ENCODE peak calls at places on chromosomes 11 and 22, in four cellular contexts. C, J, U and L are unnamed samples.

GRCh38 chr11:119421351-119421750 is 1.6 kb downstream of the THY1 start:
- DNase-seq in C (no peak), J (no peak), U (no peak), L (no peak)

GRCh38 chr11:118672865-118673264 is 6.6 kb downstream of the TREH start:
- DNase-seq in C (peak), J (peak), U (no peak), L (no peak)

GRCh38 chr11:10866893-10867331 is 9.1 kb upstream of the ZBED5 start:
- DNase-seq in C (no peak), J (peak), U (no peak), L (peak)

GRCh38 chr11:35553831-35554230 is 28.4 kb upstream of the PAMR1 start:
- DNase-seq in C (no peak), J (no peak), U (no peak), L (peak)

GRCh38 chr11:11567862-11568650 is 53.7 kb downstream of the GALNT18 start:
- DNase-seq in C (no peak), J (no peak), U (no peak), L (no peak)

GRCh38 chr11:132126973-132127900 is 756.8 kb downstream of the NTM start:
- DNase-seq in C (no peak), J (peak), U (no peak), L (peak)

GRCh38 chr22:44098966-44099530 is 74.9 kb downstream of the PARVB start:
- DNase-seq in C (no peak), J (no peak), U (no peak), L (no peak)

GRCh38 chr11:102940714-102941588 is 14.6 kb downstream of the MMP13 start:
- DNase-seq in C (no peak), J (peak), U (peak), L (peak)

GRCh38 chr11:76670475-76671235 is at the start of gene LRRC32:
- DNase-seq in C (no peak), J (peak), U (peak), L (no peak)

GRCh38 chr22:24284747-24285203 is 14.1 kb downstream of the SPECC1L start:
- DNase-seq in C (no peak), J (no peak), U (no peak), L (peak)

GRCh38 chr11:120342226-120342625 is 6.0 kb downstream of the ARHGEF12 start:
- DNase-seq in C (no peak), J (no peak), U (no peak), L (no peak)

GRCh38 chr22:30292069-30292970 is 3.0 kb upstream of the CASTOR1 start:
- DNase-seq in C (no peak), J (no peak), U (no peak), L (no peak)

GRCh38 chr11:134437821-134438220 is 25.8 kb upstream of the B3GAT1 start:
- DNase-seq in C (no peak), J (no peak), U (no peak), L (no peak)

GRCh38 chr11:18590573-18590972 is 2.0 kb upstream of the UEVLD start:
- DNase-seq in C (no peak), J (no peak), U (no peak), L (no peak)

GRCh38 chr11:11708256-11708655 is 86.5 kb upstream of the GALNT18 start:
- DNase-seq in C (no peak), J (no peak), U (no peak), L (no peak)

GRCh38 chr11:27991731-27992130 is 116.2 kb downstream of the KIF18A start:
- DNase-seq in C (no peak), J (no peak), U (no peak), L (no peak)

GRCh38 chr11:17506314-17506713 is 29.7 kb upstream of the ABCC8 start:
- DNase-seq in C (no peak), J (no peak), U (no peak), L (no peak)

GRCh38 chr11:96340555-96340885 is 2.5 kb downstream of the MAML2 start:
- DNase-seq in C (no peak), J (no peak), U (no peak), L (no peak)

GRCh38 chr11:3341298-3341697 is 37.6 kb downstream of the ZNF195 start:
- DNase-seq in C (no peak), J (peak), U (peak), L (peak)

GRCh38 chr11:107623183-107623582 is 32.2 kb downstream of the ELMOD1 start:
- DNase-seq in C (no peak), J (no peak), U (no peak), L (no peak)

GRCh38 chr11:66677599-66678375 is at the start of gene RBM4B:
- DNase-seq in C (peak), J (peak), U (peak), L (peak)

GRCh38 chr11:1513326-1514296 is 27.0 kb upstream of the MOB2 start:
- DNase-seq in C (no peak), J (no peak), U (no peak), L (no peak)

GRCh38 chr11:105144887-105145286 is 5.3 kb upstream of the CARD18 start:
- DNase-seq in C (no peak), J (no peak), U (no peak), L (no peak)

GRCh38 chr22:37618072-37618656 is 9.5 kb downstream of the GGA1 start:
- DNase-seq in C (no peak), J (no peak), U (no peak), L (no peak)

GRCh38 chr22:26435327-26436093 is 6.5 kb downstream of the ASPHD2 start:
- DNase-seq in C (no peak), J (no peak), U (no peak), L (no peak)

GRCh38 chr22:26436903-26437515 is 7.9 kb downstream of the ASPHD2 start:
- DNase-seq in C (no peak), J (peak), U (peak), L (no peak)

GRCh38 chr22:26433805-26434204 is 4.7 kb downstream of the ASPHD2 start:
- DNase-seq in C (no peak), J (no peak), U (no peak), L (no peak)

GRCh38 chr22:26439559-26439958 is 10.5 kb downstream of the ASPHD2 start:
- DNase-seq in C (no peak), J (no peak), U (no peak), L (no peak)

GRCh38 chr22:26438006-26438405 is 8.9 kb downstream of the ASPHD2 start:
- DNase-seq in C (no peak), J (no peak), U (no peak), L (no peak)
- H3K27ac ChIP-seq in C (no peak), J (no peak), U (peak), L (no peak)

GRCh38 chr22:33299245-33299956 is 241.2 kb upstream of the SYN3 start:
- DNase-seq in C (no peak), J (no peak), U (no peak), L (no peak)

GRCh38 chr22:33300165-33300564 is 242.0 kb upstream of the SYN3 start:
- DNase-seq in C (no peak), J (no peak), U (no peak), L (no peak)

GRCh38 chr22:33302049-33302545 is 243.9 kb upstream of the SYN3 start:
- DNase-seq in C (peak), J (peak), U (peak), L (peak)

GRCh38 chr22:33302549-33302948 is 244.4 kb upstream of the SYN3 start:
- DNase-seq in C (no peak), J (no peak), U (no peak), L (no peak)

DNA sequence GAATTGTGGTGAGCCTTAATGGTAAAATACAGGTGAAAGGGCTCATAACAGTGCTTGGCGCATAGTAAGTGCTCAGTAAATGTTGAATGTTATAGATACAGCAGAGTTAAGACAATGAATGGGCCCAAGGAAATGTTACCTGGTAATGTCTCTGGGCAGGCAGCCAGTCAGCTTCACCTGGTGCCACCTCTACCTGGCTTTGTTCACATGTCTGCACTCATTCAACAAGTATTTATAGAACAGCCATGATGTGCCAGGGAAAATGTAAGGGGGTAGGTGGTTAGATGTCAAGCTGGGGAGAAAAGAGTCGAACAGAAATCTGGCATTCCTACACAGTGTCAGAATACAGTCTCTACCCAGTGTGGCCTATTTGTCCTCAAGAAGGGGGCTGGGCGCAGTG is 238.8 kb upstream of the SYN3 start:
- DNase-seq in C (no peak), J (no peak), U (peak), L (no peak)
- TF ChIP-seq CTCF in C (no peak), J (no peak), U (no peak), L (no peak)

GRCh38 chr22:40257979-40258378 is 80.3 kb downstream of the TNRC6B start:
- DNase-seq in C (no peak), J (no peak), U (no peak), L (no peak)

GRCh38 chr22:40256501-40256900 is 78.8 kb downstream of the TNRC6B start:
- DNase-seq in C (no peak), J (peak), U (no peak), L (no peak)

GRCh38 chr22:40263191-40263590 is 83.1 kb upstream of the ADSL start:
- DNase-seq in C (no peak), J (no peak), U (peak), L (peak)

GRCh38 chr22:40261783-40262182 is 84.1 kb downstream of the TNRC6B start:
- DNase-seq in C (no peak), J (no peak), U (no peak), L (no peak)

DNA sequence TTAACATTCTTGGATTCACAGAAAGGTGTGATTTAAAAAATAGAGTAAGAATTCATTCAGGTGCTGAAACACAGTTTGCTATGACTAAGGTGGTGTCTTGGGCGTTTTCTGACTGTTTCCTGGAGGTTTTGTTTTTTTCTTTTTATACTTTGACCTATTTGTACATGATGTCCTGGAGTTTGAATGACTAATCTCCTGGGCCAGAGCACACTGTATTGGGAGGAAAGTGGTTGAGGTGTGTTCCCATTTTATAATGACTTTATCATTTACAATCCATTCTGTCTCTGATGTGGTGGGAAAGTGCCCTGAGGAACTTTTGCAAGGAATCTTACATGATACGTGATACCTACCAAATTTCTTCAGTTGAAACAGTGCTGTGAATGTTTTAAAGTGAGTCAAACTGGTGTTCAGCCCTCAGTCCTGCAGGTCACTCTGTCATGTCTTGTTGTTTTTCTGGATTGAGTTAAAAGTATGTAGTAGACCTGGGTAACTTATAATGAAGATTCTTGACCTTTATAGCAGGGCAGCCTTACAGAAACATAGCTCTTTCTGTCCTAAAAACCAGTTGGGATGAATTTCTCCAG is 80.8 kb downstream of the TNRC6B start:
- DNase-seq in C (no peak), J (peak), U (no peak), L (peak)
- H3K4me3 ChIP-seq in C (no peak), J (no peak), U (no peak), L (no peak)

GRCh38 chr11:86952221-86952875 is 2.8 kb downstream of the FZD4 start:
- DNase-seq in C (no peak), J (no peak), U (no peak), L (no peak)
- H3K27ac ChIP-seq in C (peak), J (no peak), U (peak), L (no peak)

DNA sequence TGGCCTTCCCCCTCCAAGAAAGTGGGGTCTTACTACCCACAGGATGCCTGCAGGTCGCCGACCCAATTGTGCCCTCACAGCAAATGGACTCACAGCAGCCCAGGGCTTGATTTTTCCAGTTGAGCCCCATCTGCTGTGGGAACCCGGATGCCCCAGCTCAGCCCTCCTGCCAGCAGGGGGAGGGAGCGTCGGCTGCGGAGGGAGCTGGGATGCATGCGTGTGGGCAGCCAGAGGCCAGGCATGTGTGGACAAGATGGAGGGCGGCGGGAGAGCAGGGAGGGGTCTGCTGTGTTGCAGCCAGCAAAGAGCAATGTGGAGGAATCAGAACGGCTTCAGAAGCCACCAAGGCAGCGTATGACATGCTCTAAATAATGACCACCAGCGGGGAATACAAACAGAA is 41.0 kb upstream of the EIF3D start:
- DNase-seq in C (no peak), J (no peak), U (no peak), L (peak)
- TF ChIP-seq CTCF in C (no peak), J (peak), U (no peak), L (peak)

GRCh38 chr11:65047581-65048422 is 6.8 kb downstream of the SAC3D1 start:
- DNase-seq in C (no peak), J (no peak), U (no peak), L (no peak)
- H3K4me3 ChIP-seq in C (peak), J (no peak), U (peak), L (peak)

GRCh38 chr22:20248461-20248959 is 19.6 kb downstream of the RTN4R start:
- DNase-seq in C (no peak), J (no peak), U (no peak), L (no peak)

GRCh38 chr22:20246368-20247009 is 21.6 kb downstream of the RTN4R start:
- DNase-seq in C (no peak), J (no peak), U (no peak), L (no peak)

GRCh38 chr22:20245577-20246367 is 22.3 kb downstream of the RTN4R start:
- DNase-seq in C (no peak), J (no peak), U (no peak), L (no peak)

GRCh38 chr22:20247010-20247505 is 21.1 kb downstream of the RTN4R start:
- DNase-seq in C (no peak), J (no peak), U (no peak), L (peak)

GRCh38 chr22:20247608-20248171 is 20.4 kb downstream of the RTN4R start:
- DNase-seq in C (no peak), J (no peak), U (no peak), L (no peak)
- H3K27ac ChIP-seq in C (no peak), J (no peak), U (no peak), L (no peak)

DNA sequence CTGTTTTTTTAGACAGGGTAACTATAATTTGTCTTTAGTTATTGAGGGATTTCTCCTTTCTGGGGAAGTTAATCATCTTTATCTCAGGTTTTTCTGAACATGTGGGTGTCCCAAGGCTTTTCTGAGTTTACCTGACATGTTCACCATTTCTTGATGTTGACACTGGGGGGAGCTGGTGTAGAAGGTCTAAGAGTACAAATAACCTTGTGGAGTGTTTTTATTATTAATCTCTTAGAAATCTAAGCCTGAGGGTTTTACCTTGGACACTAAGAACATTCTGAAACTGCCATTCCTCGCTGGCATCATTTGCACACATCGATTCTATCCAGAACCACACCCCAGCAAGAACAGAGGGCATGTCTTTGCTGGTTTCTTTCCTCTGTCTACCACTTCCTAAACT is 15.6 kb upstream of the C11orf91 start:
- DNase-seq in C (no peak), J (no peak), U (no peak), L (no peak)
- TF ChIP-seq CTCF in C (no peak), J (peak), U (no peak), L (peak)

DNA sequence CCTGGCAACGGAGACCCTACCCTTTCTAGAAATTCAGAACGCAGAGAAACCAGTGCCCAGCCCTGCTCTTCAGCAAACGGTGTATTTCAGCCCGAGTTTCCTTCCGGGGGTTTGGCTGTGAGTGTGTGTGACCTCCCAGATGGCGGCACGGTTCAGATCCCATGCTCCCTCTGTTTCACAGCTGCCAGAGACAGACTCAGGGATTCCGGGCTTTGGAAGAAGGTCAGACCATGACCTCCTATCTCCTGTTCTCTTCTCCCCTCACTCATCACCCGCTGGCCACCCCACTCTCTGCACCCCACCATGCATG is 256.3 kb upstream of the CADM1 start:
- DNase-seq in C (no peak), J (no peak), U (no peak), L (no peak)
- H3K4me3 ChIP-seq in C (peak), J (peak), U (peak), L (peak)